ENCODE peak calls at places on chromosomes 1 and 21, in eight cellular contexts. A is tibial nerve, X is sigmoid colon, S is H1, Q is A549, T is K562, F is stomach, L is suprapubic skin. B is an unnamed sample.
A peak's percentile ranks its signal among the peaks of the same experiment; 100 is the strongest.

GRCh38 chr1:62962794-62963776 is 179.2 kb downstream of the ATG4C start:
- DNase-seq in A (peak; percentile 28), S (peak; percentile 84), L (no peak), T (peak; percentile 40), X (no peak), Q (peak; percentile 37), F (peak; percentile 46), B (peak; percentile 23)

GRCh38 chr1:187408217-187409004 is 579.7 kb downstream of the PLA2G4A start:
- DNase-seq in X (no peak), S (no peak), T (no peak), L (no peak), A (no peak), Q (no peak), F (no peak), B (no peak)

GRCh38 chr1:18635833-18636671 is 5.4 kb downstream of the PAX7 start:
- DNase-seq in L (no peak), F (no peak), S (peak; percentile 78), T (no peak), X (no peak), A (no peak), Q (no peak), B (peak; percentile 79)

GRCh38 chr1:145962157-145963102 is 1.9 kb downstream of the ANKRD34A start:
- DNase-seq in S (peak; percentile 60), Q (no peak), T (peak; percentile 83), A (no peak), L (no peak), X (peak; percentile 85), F (no peak), B (peak; percentile 85)

GRCh38 chr1:43975249-43975961 is 645 bp downstream of the ATP6V0B start:
- DNase-seq in A (peak; percentile 59), T (peak; percentile 39), F (peak; percentile 74), X (peak; percentile 85), S (no peak), Q (no peak), L (peak; percentile 84), B (peak; percentile 83)

GRCh38 chr1:32989160-32989894 is 24.7 kb upstream of the RNF19B start:
- DNase-seq in L (peak; percentile 84), T (peak; percentile 63), A (peak; percentile 73), X (peak; percentile 91), Q (no peak), S (no peak), F (peak; percentile 71), B (peak; percentile 94)

GRCh38 chr1:83024251-83024767 is 974.6 kb downstream of the TTLL7 start:
- DNase-seq in A (no peak), T (no peak), X (no peak), F (no peak), Q (no peak), S (no peak), L (no peak), B (no peak)

GRCh38 chr21:24148461-24148860 is 1458.8 kb downstream of the MRPL39 start:
- DNase-seq in S (no peak), Q (no peak), L (no peak), A (no peak), F (no peak), X (no peak), T (no peak), B (no peak)

GRCh38 chr1:9687876-9688582 is 36.5 kb downstream of the PIK3CD start:
- DNase-seq in L (no peak), F (peak; percentile 39), S (peak; percentile 75), A (no peak), Q (no peak), T (peak; percentile 40), X (no peak), B (no peak)

GRCh38 chr1:90357980-90358379 is 359.1 kb downstream of the BARHL2 start:
- DNase-seq in T (no peak), S (no peak), Q (no peak), A (no peak), X (no peak), F (no peak), L (no peak), B (no peak)

GRCh38 chr1:60916926-60917325 is 165.4 kb upstream of the NFIA start:
- DNase-seq in S (no peak), L (no peak), X (no peak), T (no peak), Q (no peak), A (no peak), F (no peak), B (no peak)

GRCh38 chr1:9297831-9298230 is 5.1 kb downstream of the SPSB1 start:
- DNase-seq in T (no peak), F (no peak), A (no peak), Q (no peak), X (no peak), L (no peak), S (no peak), B (no peak)

GRCh38 chr1:18738617-18739016 is 108.0 kb downstream of the PAX7 start:
- DNase-seq in L (no peak), A (no peak), Q (no peak), T (no peak), F (no peak), S (no peak), X (no peak), B (no peak)

GRCh38 chr1:205477759-205478247 is 22.0 kb upstream of the BLACAT1 start:
- DNase-seq in A (no peak), L (no peak), T (no peak), X (no peak), F (peak; percentile 86), S (no peak), Q (peak; percentile 52), B (peak; percentile 81)

DNA sequence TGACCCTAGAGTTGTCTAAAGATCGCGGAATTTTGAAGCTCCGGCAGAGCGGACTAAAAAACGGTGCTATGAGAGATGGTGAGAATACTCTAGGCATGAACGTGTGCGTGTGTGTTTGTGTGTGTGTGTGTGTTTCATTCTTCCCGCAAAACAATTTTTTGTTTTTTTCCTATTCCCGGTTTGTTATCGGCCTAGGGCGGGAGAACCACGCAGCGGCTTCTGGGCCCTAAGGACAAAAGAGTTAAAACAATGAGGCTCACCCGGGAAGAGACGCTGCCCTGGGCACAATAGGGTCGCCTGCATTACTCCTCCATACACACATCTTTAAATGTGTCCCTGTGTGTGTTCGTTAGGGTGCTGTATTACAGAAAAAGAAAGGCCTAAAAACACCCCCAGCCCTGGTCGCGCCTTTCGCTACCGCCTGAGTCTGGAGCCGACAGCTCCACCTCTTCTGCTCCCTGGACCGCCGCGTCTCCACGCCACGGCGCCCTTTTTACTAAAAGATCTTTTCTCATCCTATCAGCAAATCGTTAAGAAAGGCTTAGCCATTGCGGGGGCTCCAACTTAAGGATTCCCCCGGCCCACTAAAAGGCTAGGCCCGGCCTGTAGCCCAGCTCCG is 3.0 kb downstream of the TBX15 start:
- DNase-seq in L (no peak), Q (no peak), F (no peak), T (no peak), X (no peak), A (no peak), S (no peak), B (peak; percentile 48)
- TF ChIP-seq EP300 in L (no peak), Q (no peak), F (no peak), T (no peak), X (no peak), A (no peak), S (no peak), B (no peak)

GRCh38 chr1:166133857-166134256 is 32.9 kb downstream of the FAM78B start:
- DNase-seq in A (no peak), S (no peak), T (no peak), L (no peak), Q (no peak), X (no peak), F (no peak), B (no peak)

GRCh38 chr1:166132496-166132895 is 34.3 kb downstream of the FAM78B start:
- DNase-seq in A (no peak), X (no peak), F (no peak), L (no peak), S (no peak), T (no peak), Q (no peak), B (no peak)

GRCh38 chr1:166136252-166136651 is 30.5 kb downstream of the FAM78B start:
- DNase-seq in F (no peak), Q (no peak), X (no peak), S (no peak), A (no peak), T (no peak), L (no peak), B (no peak)

GRCh38 chr1:166136699-166137401 is 30.0 kb downstream of the FAM78B start:
- DNase-seq in A (no peak), F (no peak), L (no peak), S (no peak), T (no peak), X (no peak), Q (no peak), B (no peak)

DNA sequence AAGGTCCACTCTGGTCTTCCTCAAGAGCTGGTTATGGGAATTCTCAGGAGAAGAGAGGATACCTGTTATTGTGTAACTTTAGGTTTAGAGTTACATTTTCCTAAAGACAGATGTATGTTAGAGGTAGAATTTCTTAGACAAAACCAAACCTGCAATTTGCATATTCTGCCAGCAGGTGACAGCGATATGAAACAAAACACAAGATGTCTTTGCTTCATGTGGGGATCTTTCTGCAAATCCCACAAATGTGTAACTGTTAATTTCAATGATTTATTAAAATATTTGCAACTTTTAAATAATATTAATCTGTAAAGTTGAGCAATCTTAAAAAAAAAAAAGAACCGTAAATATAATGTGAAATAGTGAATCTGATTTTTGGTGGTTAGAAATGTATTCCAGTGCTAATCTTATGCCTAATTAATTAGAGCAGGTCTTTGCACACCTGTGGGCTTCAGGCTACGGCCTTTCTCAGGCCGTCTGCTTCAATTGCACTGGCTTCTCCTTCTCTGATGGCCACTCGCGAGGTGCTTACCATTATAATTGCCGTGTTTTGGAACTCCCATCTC is 33.4 kb downstream of the FAM78B start:
- DNase-seq in A (no peak), X (no peak), L (no peak), F (no peak), Q (no peak), T (peak; percentile 65), S (no peak), B (no peak)
- TF ChIP-seq CTCF in A (peak; percentile 12), X (no peak), L (no peak), F (no peak), Q (peak; percentile 32), T (peak; percentile 31), S (no peak), B (no peak)

DNA sequence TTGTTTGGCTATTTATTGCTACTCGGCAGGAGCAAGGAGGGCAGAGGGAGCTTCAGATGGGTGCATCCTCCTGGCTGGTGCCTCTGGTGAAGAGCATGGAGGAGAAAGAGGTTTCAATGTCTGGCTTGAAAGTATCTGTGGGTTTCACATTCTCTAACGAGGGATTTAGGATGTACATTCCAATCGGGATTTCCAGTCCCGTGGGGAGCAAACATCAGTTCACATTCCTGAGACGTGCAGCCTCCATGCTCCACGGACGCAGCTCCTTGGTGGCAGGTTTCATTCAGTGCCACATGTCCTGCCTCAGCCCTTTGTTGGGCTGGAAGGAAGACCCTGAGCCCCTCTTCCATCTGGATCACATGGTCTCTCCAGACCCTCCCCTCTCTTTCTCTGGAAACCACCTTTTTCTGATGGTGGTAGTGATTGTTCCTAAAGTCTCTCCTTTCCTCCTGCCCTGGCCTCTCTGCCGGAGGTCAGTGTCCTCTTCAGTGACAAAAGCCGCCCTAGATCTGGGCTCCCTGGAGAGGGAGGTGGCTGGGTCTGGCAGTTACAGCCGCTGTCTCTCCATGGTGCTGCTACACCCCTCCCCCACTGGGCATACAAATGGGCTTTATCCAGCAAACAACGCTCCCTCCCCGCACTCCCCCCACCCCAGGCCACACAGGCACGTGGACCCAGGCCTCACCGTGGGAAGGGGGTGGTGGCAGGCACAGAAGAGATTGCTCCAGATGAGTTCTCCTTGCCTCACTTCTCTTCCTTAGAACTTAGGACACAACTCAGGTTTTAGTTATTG is 829 bp upstream of the CA14 start:
- DNase-seq in F (no peak), T (no peak), L (no peak), X (peak; percentile 59), S (peak; percentile 70), Q (no peak), A (no peak), B (no peak)
- TF ChIP-seq EP300 in F (no peak), T (no peak), L (no peak), X (no peak), S (no peak), Q (no peak), A (no peak), B (no peak)

GRCh38 chr1:76352741-76353435 is 278.3 kb downstream of the ST6GALNAC3 start:
- DNase-seq in Q (no peak), X (no peak), A (no peak), F (no peak), L (no peak), S (no peak), T (no peak), B (no peak)
- TF ChIP-seq CTCF in Q (no peak), X (no peak), A (no peak), F (no peak), L (no peak), S (no peak), T (no peak), B (no peak)

B was measured in upper lobe of left lung.